ENCODE peak calls at places on chromosomes 12 and 14, in five cellular contexts. W, D, C, Z and Q are unnamed samples.

GRCh38 chr14:105026033-105026785 is 5.3 kb upstream of the CDCA4 start:
- DNase-seq in W (peak; percentile 49), D (no peak), Z (no peak), C (no peak), Q (no peak)

GRCh38 chr12:121626853-121627623 is 708 bp downstream of the ORAI1 start:
- DNase-seq in Z (peak; percentile 47), C (peak; percentile 69), W (peak; percentile 56), D (peak; percentile 88), Q (peak; percentile 57)

GRCh38 chr12:52636592-52637258 is 15.3 kb downstream of the KRT2 start:
- DNase-seq in C (no peak), W (no peak), Z (no peak), D (peak; percentile 49), Q (peak; percentile 2)

GRCh38 chr14:105933238-105933637 is 406.9 kb downstream of the TMEM121 start:
- DNase-seq in Z (no peak), W (no peak), C (no peak), D (no peak), Q (no peak)

GRCh38 chr14:50967104-50967503 is 22.8 kb upstream of the PYGL start:
- DNase-seq in Z (no peak), C (no peak), D (no peak), W (no peak), Q (peak; percentile 49)

GRCh38 chr12:49637401-49637800 is 14.0 kb downstream of the PRPF40B start:
- DNase-seq in D (no peak), Z (no peak), C (no peak), W (no peak), Q (no peak)

GRCh38 chr12:90102957-90103652 is 394.5 kb upstream of the ATP2B1 start:
- DNase-seq in C (no peak), D (no peak), W (no peak), Z (no peak), Q (peak; percentile 62)

GRCh38 chr12:3536096-3536875 is 45.3 kb downstream of the PRMT8 start:
- DNase-seq in W (no peak), Z (no peak), C (no peak), D (peak; percentile 76), Q (no peak)

GRCh38 chr12:72338437-72338836 is 66.3 kb downstream of the TRHDE start:
- DNase-seq in W (no peak), D (no peak), Z (no peak), C (no peak), Q (no peak)

GRCh38 chr12:66251049-66251448 is 51.2 kb upstream of the HELB start:
- DNase-seq in D (no peak), W (no peak), Z (no peak), C (no peak), Q (no peak)

GRCh38 chr12:107079172-107080011 is 14.0 kb downstream of the CRY1 start:
- DNase-seq in C (no peak), D (no peak), Z (no peak), W (no peak), Q (peak; percentile 57)

GRCh38 chr14:61609885-61610284 is 85.4 kb upstream of the HIF1A start:
- DNase-seq in Z (no peak), C (no peak), D (no peak), W (no peak), Q (no peak)

GRCh38 chr14:72515779-72516770 is 377.8 kb downstream of the DPF3 start:
- DNase-seq in W (no peak), C (no peak), D (peak; percentile 69), Z (no peak), Q (peak; percentile 48)

GRCh38 chr12:66863276-66863675 is 184.4 kb upstream of the GRIP1 start:
- DNase-seq in C (no peak), D (no peak), W (no peak), Z (no peak), Q (no peak)

GRCh38 chr12:79174656-79175055 is 310.1 kb downstream of the SYT1 start:
- DNase-seq in C (no peak), W (no peak), D (no peak), Z (no peak), Q (peak; percentile 88)

GRCh38 chr14:100590726-100591452 is 3.7 kb upstream of the BEGAIN start:
- DNase-seq in Z (no peak), D (no peak), W (no peak), C (peak; percentile 7), Q (no peak)

GRCh38 chr12:53048033-53048779 is 1.7 kb upstream of the TNS2 start:
- DNase-seq in D (peak; percentile 89), Z (peak; percentile 83), W (no peak), C (no peak), Q (no peak)

GRCh38 chr12:48615681-48616080 is 45.8 kb upstream of the LALBA start:
- DNase-seq in C (no peak), W (no peak), Z (no peak), D (no peak), Q (no peak)

GRCh38 chr12:54286042-54286931 is 5.8 kb downstream of the HNRNPA1 start:
- DNase-seq in W (no peak), D (no peak), Z (peak; percentile 18), C (no peak), Q (peak; percentile 16)

GRCh38 chr12:11797317-11797913 is 147.9 kb downstream of the ETV6 start:
- DNase-seq in Z (no peak), D (no peak), C (no peak), W (peak; percentile 64), Q (peak; percentile 95)

GRCh38 chr12:116266220-116266619 is 11.3 kb downstream of the MED13L start:
- DNase-seq in D (no peak), Z (no peak), W (no peak), C (no peak), Q (no peak)
- TF ChIP-seq CTCF in D (peak; percentile 23), Z (no peak), W (no peak), C (no peak), Q (peak; percentile 15)

DNA sequence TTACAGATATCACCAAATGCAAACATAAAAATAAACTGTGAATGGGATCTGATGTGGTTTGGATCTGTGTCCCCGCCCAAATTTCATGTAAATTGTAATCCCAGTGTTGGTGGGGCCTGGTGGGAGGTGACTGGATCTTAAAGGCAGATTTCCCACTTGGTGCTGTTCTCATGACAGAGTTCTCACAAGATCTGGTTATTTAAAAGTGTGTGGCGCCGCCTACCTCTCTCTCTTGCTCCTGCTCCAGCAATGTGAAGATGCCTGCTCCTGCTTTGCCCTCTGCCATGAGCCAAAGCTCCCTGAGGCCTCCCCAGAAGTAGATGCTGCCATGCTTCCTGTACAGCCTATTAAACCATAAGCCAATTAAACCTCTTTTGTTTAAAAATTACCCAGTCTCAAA is 47.8 kb downstream of the SLC25A21 start:
- DNase-seq in W (no peak), C (peak; percentile 45), Z (no peak), D (no peak), Q (no peak)
- TF ChIP-seq CTCF in W (no peak), C (no peak), Z (no peak), D (no peak), Q (no peak)

GRCh38 chr14:99410019-99410418 is 70.6 kb downstream of the SETD3 start:
- DNase-seq in W (no peak), D (no peak), C (no peak), Z (no peak), Q (no peak)

GRCh38 chr14:99408971-99409289 is 71.7 kb downstream of the SETD3 start:
- DNase-seq in C (no peak), Z (no peak), D (no peak), W (no peak), Q (no peak)

GRCh38 chr14:99407416-99407815 is 73.2 kb downstream of the SETD3 start:
- DNase-seq in Z (no peak), C (no peak), D (no peak), W (no peak), Q (no peak)

GRCh38 chr14:99412122-99413061 is 68.3 kb downstream of the SETD3 start:
- DNase-seq in C (peak; percentile 63), D (peak; percentile 54), Z (no peak), W (no peak), Q (no peak)

GRCh38 chr14:99408286-99408970 is 72.2 kb downstream of the SETD3 start:
- DNase-seq in C (no peak), Z (no peak), D (no peak), W (no peak), Q (no peak)
- TF ChIP-seq CTCF in C (no peak), Z (no peak), D (no peak), W (no peak), Q (no peak)

GRCh38 chr12:75323663-75324062 is 6.5 kb downstream of the CAPS2 start:
- DNase-seq in W (no peak), D (no peak), Z (no peak), C (no peak), Q (no peak)
- TF ChIP-seq CTCF in W (no peak), D (no peak), Z (no peak), C (no peak), Q (no peak)

GRCh38 chr14:80364816-80365215 is 153.5 kb upstream of the DIO2 start:
- DNase-seq in C (no peak), Z (no peak), W (no peak), D (no peak), Q (no peak)

DNA sequence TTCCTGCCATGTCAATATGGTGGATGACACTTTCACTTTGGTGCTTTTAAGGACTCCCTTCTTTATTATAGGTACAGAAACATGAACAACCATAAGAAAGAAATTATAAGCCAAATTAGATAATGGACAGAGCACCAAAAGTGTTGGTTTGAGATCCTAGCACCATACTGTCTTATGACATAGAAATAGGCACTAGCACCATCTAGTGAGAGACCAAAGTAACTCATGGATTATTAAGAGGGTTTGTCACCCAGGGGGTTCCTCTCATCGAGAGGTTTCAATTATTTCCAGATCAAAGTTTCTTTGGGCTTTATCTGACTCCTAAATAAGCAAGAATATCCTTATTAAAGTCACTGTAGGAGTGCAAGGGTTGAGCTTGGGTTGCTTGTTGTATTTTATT is 153.0 kb upstream of the DIO2 start:
- DNase-seq in Z (no peak), D (no peak), C (no peak), W (no peak), Q (peak; percentile 51)
- TF ChIP-seq CTCF in Z (no peak), D (peak; percentile 49), C (no peak), W (no peak), Q (peak; percentile 45)